ENCODE peak calls at places on chromosomes 1 and 21, in five cellular contexts. A, O, L, W and P are unnamed samples.
A peak's percentile ranks its signal among the peaks of the same experiment; 100 is the strongest.

GRCh38 chr1:228035844-228036243 is 29.0 kb downstream of the WNT3A start:
- DNase-seq in A (no peak), O (no peak), L (no peak), W (peak; percentile 81), P (no peak)

GRCh38 chr1:117821782-117822447 is 107.5 kb downstream of the GDAP2 start:
- DNase-seq in A (peak; percentile 77), O (no peak), L (no peak), W (no peak), P (no peak)

GRCh38 chr21:39885119-39885848 is 18.0 kb downstream of the PCP4 start:
- DNase-seq in A (no peak), O (no peak), L (no peak), W (no peak), P (no peak)

GRCh38 chr1:156251527-156251926 is 3.7 kb upstream of the PAQR6 start:
- DNase-seq in A (no peak), O (no peak), L (no peak), W (no peak), P (no peak)

GRCh38 chr1:36536727-36537126 is 54.0 kb upstream of the CSF3R start:
- DNase-seq in A (no peak), O (no peak), L (no peak), W (no peak), P (no peak)

GRCh38 chr1:69766431-69766830 is 198.7 kb downstream of the LRRC7 start:
- DNase-seq in A (no peak), O (no peak), L (no peak), W (no peak), P (no peak)

GRCh38 chr21:43591468-43592050 is 67.7 kb downstream of the HSF2BP start:
- DNase-seq in A (no peak), O (no peak), L (no peak), W (no peak), P (no peak)

GRCh38 chr21:41133896-41134522 is 34.0 kb upstream of the BACE2 start:
- DNase-seq in A (peak; percentile 37), O (no peak), L (no peak), W (no peak), P (no peak)

GRCh38 chr1:89822999-89823628 is 2.3 kb downstream of the LRRC8D start:
- DNase-seq in A (no peak), O (no peak), L (no peak), W (no peak), P (no peak)

GRCh38 chr1:233364695-233365539 is 37.4 kb downstream of the MAP3K21 start:
- DNase-seq in A (no peak), O (no peak), L (no peak), W (no peak), P (no peak)

GRCh38 chr1:147781056-147781471 is 20.7 kb upstream of the GJA5 start:
- DNase-seq in A (no peak), O (no peak), L (no peak), W (no peak), P (no peak)

GRCh38 chr1:180580237-180580636 is 21.5 kb downstream of the OVAAL start:
- DNase-seq in A (no peak), O (no peak), L (no peak), W (no peak), P (no peak)

GRCh38 chr1:182170941-182171461 is 109.5 kb upstream of the ZNF648 start:
- DNase-seq in A (no peak), O (no peak), L (no peak), W (no peak), P (no peak)

GRCh38 chr1:168945870-168946269 is 160.6 kb upstream of the ATP1B1 start:
- DNase-seq in A (no peak), O (peak; percentile 45), L (no peak), W (no peak), P (no peak)

GRCh38 chr1:26694597-26695416 is 1.0 kb upstream of the ARID1A start:
- DNase-seq in A (peak; percentile 2), O (no peak), L (peak; percentile 3), W (no peak), P (peak; percentile 14)

GRCh38 chr1:113684153-113684541 is 75.1 kb downstream of the PHTF1 start:
- DNase-seq in A (no peak), O (peak; percentile 62), L (no peak), W (no peak), P (no peak)

GRCh38 chr1:53657256-53657805 is 81.6 kb downstream of the GLIS1 start:
- DNase-seq in A (no peak), O (no peak), L (no peak), W (no peak), P (no peak)

GRCh38 chr1:161723459-161724149 is 2.3 kb downstream of the FCRLB start:
- DNase-seq in A (no peak), O (no peak), L (no peak), W (no peak), P (no peak)

GRCh38 chr1:72918939-72919338 is 636.6 kb upstream of the NEGR1 start:
- DNase-seq in A (no peak), O (no peak), L (no peak), W (no peak), P (no peak)

GRCh38 chr1:68100571-68100970 is 50.1 kb upstream of the DIRAS3 start:
- DNase-seq in A (no peak), O (no peak), L (no peak), W (no peak), P (no peak)

GRCh38 chr1:26021647-26022403 is at the start of gene EXTL1:
- DNase-seq in A (peak; percentile 49), O (no peak), L (no peak), W (no peak), P (no peak)

GRCh38 chr1:197137322-197137721 is 9.1 kb downstream of the ASPM start:
- DNase-seq in A (no peak), O (no peak), L (no peak), W (no peak), P (no peak)

GRCh38 chr1:178506177-178506576 is 6.7 kb upstream of the TEX35 start:
- DNase-seq in A (no peak), O (no peak), L (no peak), W (no peak), P (no peak)

GRCh38 chr1:94422115-94422820 is 4.1 kb downstream of the ABCD3 start:
- DNase-seq in A (no peak), O (no peak), L (no peak), W (no peak), P (no peak)

GRCh38 chr1:112026018-112026417 is 36.5 kb upstream of the KCND3 start:
- DNase-seq in A (no peak), O (no peak), L (no peak), W (no peak), P (no peak)

GRCh38 chr21:14993072-14993471 is 71.7 kb downstream of the NRIP1 start:
- DNase-seq in A (no peak), O (no peak), L (no peak), W (no peak), P (no peak)